ENCODE peak calls at places on chromosomes 13 and 19, in five cellular contexts. I is heart right ventricle, Z is body of pancreas, Y is esophagus squamous epithelium, K is HCT116. D is an unnamed sample. For H3K36me3, the result is how much of the 10 kb centered on the place peaks cover.

GRCh38 chr19:30791116-30791515 is 418.9 kb downstream of the ZNF536 start:
- DNase-seq in K (no peak), I (no peak), Y (no peak), Z (no peak), D (no peak)

GRCh38 chr13:106570354-106570822 is 2.5 kb upstream of the ARGLU1 start:
- DNase-seq in K (peak), I (peak), Z (peak), Y (peak), D (peak)

GRCh38 chr19:507286-508203 is at the start of gene TPGS1:
- DNase-seq in Y (peak), Z (peak), K (peak), I (peak), D (peak)

GRCh38 chr13:65260938-65261880 is 1968.9 kb downstream of the PCDH9 start:
- DNase-seq in K (no peak), Y (no peak), Z (no peak), I (no peak), D (no peak)

GRCh38 chr13:100298691-100299090 is 209.8 kb downstream of the PCCA start:
- DNase-seq in K (no peak), Z (no peak), Y (no peak), I (no peak), D (no peak)

GRCh38 chr19:46976845-46977320 is 42.8 kb upstream of the NPAS1 start:
- DNase-seq in Y (no peak), I (no peak), Z (no peak), K (no peak), D (no peak)

GRCh38 chr19:38061294-38061693 is 154.3 kb downstream of the SIPA1L3 start:
- DNase-seq in Z (no peak), Y (no peak), I (no peak), K (no peak), D (no peak)

GRCh38 chr19:39156230-39156890 is 30.8 kb downstream of the PAK4 start:
- DNase-seq in Y (no peak), Z (peak), K (no peak), I (no peak), D (no peak)

GRCh38 chr19:34549833-34550232 is 68.3 kb downstream of the WTIP start:
- DNase-seq in Y (no peak), I (no peak), Z (no peak), K (no peak), D (no peak)

GRCh38 chr13:99948411-99948810 is 23.2 kb downstream of the ZIC5 start:
- DNase-seq in Y (no peak), K (no peak), I (no peak), Z (no peak), D (no peak)

GRCh38 chr13:106230450-106230849 is 305.0 kb downstream of the EFNB2 start:
- DNase-seq in I (no peak), K (no peak), Z (no peak), Y (no peak), D (no peak)

GRCh38 chr13:99991013-99991805 is 9.6 kb downstream of the ZIC2 start:
- DNase-seq in I (no peak), Y (no peak), K (no peak), Z (no peak), D (no peak)

GRCh38 chr13:104534847-104535246 is 1468.6 kb upstream of the SLC10A2 start:
- DNase-seq in Y (no peak), I (no peak), Z (no peak), K (peak), D (peak)

GRCh38 chr19:11356676-11357550 is 1.7 kb downstream of the PLPPR2 start:
- DNase-seq in Y (no peak), K (no peak), Z (no peak), I (no peak), D (no peak)

GRCh38 chr13:66076417-66076816 is 1153.7 kb downstream of the PCDH9 start:
- DNase-seq in Z (no peak), K (no peak), I (no peak), Y (no peak), D (no peak)

GRCh38 chr19:4063369-4064072 is 3.2 kb downstream of the ZBTB7A start:
- DNase-seq in I (no peak), Z (no peak), Y (no peak), K (no peak), D (no peak)

GRCh38 chr13:91661692-91662490 is 263.5 kb downstream of the GPC5 start:
- DNase-seq in Z (no peak), K (no peak), Y (no peak), I (no peak), D (no peak)

GRCh38 chr13:44815507-44816074 is 173.7 kb downstream of the NUFIP1 start:
- DNase-seq in Y (no peak), K (peak), I (no peak), Z (peak), D (no peak)

GRCh38 chr13:85503797-85504196 is 295.4 kb downstream of the SLITRK6 start:
- DNase-seq in K (no peak), I (no peak), Z (no peak), Y (no peak), D (peak)

GRCh38 chr13:40639226-40639681 is 27.2 kb downstream of the FOXO1 start:
- DNase-seq in Z (no peak), I (no peak), K (no peak), Y (no peak), D (no peak)

GRCh38 chr13:23715762-23716235 is 145.6 kb downstream of the TNFRSF19 start:
- DNase-seq in I (no peak), Z (no peak), K (peak), Y (no peak), D (no peak)

GRCh38 chr19:54463531-54464043 is at the start of gene LENG9:
- DNase-seq in Y (peak), I (peak), K (peak), Z (peak), D (peak)

GRCh38 chr19:6822311-6822670 is 49.8 kb downstream of the VAV1 start:
- DNase-seq in Y (no peak), K (no peak), I (no peak), Z (no peak), D (no peak)

GRCh38 chr13:76663941-76664340 is 222.3 kb downstream of the KCTD12 start:
- DNase-seq in Z (no peak), Y (no peak), I (no peak), K (no peak), D (no peak)

GRCh38 chr19:49997709-49998108 is 27.5 kb downstream of the VRK3 start:
- DNase-seq in K (peak), I (no peak), Z (no peak), Y (no peak), D (no peak)

GRCh38 chr13:46884531-46884930 is 12.3 kb downstream of the HTR2A start:
- DNase-seq in Z (no peak), Y (no peak), I (no peak), K (no peak), D (no peak)

GRCh38 chr13:38309397-38309796 is 40.3 kb upstream of the UFM1 start:
- DNase-seq in Z (no peak), Y (no peak), I (no peak), K (no peak), D (no peak)

GRCh38 chr19:39587496-39587895 is 14.8 kb upstream of the LGALS13 start:
- DNase-seq in Z (no peak), K (no peak), I (no peak), Y (no peak), D (no peak)

GRCh38 chr19:7152568-7152967 is 83.1 kb downstream of the ZNF557 start:
- DNase-seq in Y (no peak), I (no peak), Z (no peak), K (no peak), D (no peak)

GRCh38 chr19:2409352-2409912 is 18.0 kb downstream of the TIMM13 start:
- DNase-seq in Y (no peak), Z (no peak), K (no peak), I (no peak), D (no peak)

GRCh38 chr19:2412449-2412848 is 14.9 kb downstream of the TIMM13 start:
- DNase-seq in Z (no peak), I (no peak), K (no peak), Y (no peak), D (no peak)

GRCh38 chr19:2411709-2412108 is 15.7 kb downstream of the TIMM13 start:
- DNase-seq in Z (no peak), I (no peak), Y (no peak), K (no peak), D (no peak)

GRCh38 chr19:2408247-2408646 is 19.1 kb downstream of the TIMM13 start:
- DNase-seq in Y (no peak), K (no peak), Z (no peak), I (no peak), D (no peak)

DNA sequence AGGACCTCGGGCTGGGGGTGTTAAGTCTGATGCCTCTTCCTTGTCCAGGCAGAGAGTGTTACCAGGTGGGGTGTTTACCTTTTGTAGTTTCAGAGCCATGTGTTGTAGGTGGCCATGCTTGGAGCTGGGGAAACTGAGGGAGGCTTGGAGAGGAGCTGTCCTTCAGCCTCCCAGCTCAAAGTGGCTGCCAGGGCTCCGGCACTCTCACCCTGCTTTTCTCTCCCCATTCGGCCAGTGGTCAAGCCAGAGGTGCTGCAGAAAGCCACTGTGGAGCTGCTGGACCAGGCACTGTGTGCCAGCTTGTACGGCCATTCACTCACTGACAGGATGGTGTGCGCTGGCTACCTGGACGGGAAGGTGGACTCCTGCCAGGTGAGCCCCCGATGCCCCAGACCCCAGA is 17.4 kb downstream of the TIMM13 start:
- DNase-seq in K (no peak), Z (no peak), I (no peak), Y (no peak), D (no peak)
- H3K4me3 ChIP-seq in K (no peak), Z (no peak), I (no peak), Y (no peak), D (no peak)

DNA sequence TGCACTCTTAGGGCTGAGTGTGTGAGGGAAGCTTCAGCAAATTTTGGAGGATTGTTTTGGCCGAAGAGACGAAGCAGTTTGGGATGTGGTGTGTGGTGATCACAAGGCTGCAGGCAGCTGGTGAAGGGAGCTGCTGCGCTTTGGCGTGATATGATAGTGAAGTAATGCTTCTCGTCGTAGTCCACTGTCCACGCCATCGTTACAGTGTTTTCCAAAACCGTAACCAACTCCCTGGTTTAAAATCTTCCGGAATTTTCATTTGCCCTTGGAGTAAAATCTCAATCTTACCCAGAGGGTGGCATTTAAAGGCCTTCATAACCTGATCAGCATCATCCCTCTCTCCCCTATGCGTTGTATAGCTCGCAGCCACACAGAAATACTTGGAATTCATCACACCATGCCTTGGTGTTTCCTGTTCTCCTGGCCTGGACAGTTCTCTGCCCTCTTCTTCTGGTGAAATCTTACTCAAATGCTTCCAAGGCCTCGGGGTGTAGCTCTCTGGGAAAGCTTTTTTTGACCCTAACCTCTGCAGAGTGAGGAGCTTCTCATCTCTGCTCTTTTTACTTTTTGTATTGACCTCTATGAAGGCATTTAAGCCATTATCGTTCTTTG is 776 bp downstream of the MPHOSPH8 start:
- DNase-seq in K (no peak), Z (no peak), Y (no peak), I (no peak), D (no peak)
- H3K36me3 ChIP-seq in K (under half), Z (under half), Y (under half), I (under half), D (under half)

DNA sequence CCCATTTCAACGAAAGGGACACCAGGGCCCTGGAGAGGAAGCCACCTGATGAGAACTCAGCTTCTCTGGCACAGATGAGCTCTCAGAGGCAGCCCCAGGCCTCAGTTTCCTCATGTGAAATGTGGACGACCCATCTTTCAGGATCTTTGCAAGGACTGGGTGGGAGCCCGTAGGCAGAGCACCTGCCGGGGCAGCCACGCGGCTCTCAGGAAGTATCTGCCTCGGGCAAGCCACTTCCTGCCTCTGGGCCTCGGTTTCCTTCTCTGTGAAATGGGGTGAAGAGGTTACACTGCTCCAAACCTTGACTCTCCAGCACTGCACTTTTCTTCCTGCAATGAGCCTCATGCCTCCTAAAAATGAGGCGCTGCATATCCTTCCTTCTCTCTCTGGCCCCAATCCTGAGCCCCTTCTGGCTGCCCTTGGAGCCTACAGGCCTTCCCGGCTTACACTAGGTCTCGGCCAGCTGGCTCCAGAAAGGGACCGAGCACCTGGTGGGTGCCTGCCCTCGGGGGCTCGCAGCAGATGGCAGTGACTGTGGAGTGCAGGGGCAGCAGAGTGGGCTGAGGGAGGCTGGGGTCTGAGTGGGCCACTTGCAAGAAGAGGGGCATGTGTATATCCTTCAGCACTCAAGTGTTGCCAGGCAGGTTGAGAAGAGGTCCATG is 3.5 kb downstream of the SSBP4 start:
- DNase-seq in I (no peak), Y (no peak), Z (no peak), K (no peak), D (peak)
- H3K4me3 ChIP-seq in I (no peak), Y (no peak), Z (no peak), K (no peak), D (no peak)

GRCh38 chr13:109880371-109881346 is 94.3 kb upstream of the IRS2 start:
- DNase-seq in Z (no peak), K (no peak), Y (no peak), I (no peak), D (no peak)

GRCh38 chr13:109883181-109884180 is 97.1 kb upstream of the IRS2 start:
- DNase-seq in Z (no peak), K (no peak), I (no peak), Y (no peak), D (no peak)

GRCh38 chr13:109881347-109881725 is 95.0 kb upstream of the IRS2 start:
- DNase-seq in K (no peak), Z (no peak), Y (no peak), I (no peak), D (no peak)

GRCh38 chr13:109884462-109884861 is 98.1 kb upstream of the IRS2 start:
- DNase-seq in Z (no peak), K (no peak), Y (no peak), I (no peak), D (no peak)

GRCh38 chr13:109881961-109882558 is 95.7 kb upstream of the IRS2 start:
- DNase-seq in Z (no peak), Y (no peak), I (no peak), K (no peak), D (no peak)
- H3K36me3 ChIP-seq in Z (under half), Y (under half), I (under half), K (under half), D (under half)

GRCh38 chr19:28960586-28960985 is 252.4 kb downstream of the UQCRFS1 start:
- DNase-seq in I (no peak), Z (no peak), Y (no peak), K (no peak), D (no peak)
- H3K4me3 ChIP-seq in I (no peak), Z (no peak), Y (no peak), K (no peak), D (no peak)

DNA sequence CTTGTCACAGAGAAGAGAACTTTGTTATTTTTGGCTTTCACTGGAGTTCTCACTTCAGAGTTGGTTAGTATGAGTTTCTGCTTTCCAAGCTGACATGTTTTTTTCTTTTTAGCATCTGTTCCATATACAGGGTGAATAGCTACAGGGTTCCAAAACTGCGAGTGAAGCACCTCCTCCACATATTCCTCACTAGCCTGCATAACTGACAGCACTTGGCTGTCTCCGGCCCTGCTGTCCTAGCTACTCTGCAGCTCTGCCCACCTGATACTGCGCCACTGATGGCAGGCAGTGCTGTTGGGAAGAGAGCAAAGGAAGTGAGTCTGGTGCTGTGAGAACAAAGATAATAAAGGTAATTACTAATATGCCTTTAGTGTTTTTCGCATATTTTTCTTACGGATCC is 6.8 kb downstream of the ATP8A2 start:
- DNase-seq in K (no peak), I (no peak), Z (no peak), Y (no peak), D (no peak)
- H3K36me3 ChIP-seq in K (under half), I (under half), Z (under half), Y (under half), D (under half)

GRCh38 chr13:48429036-48429435 is 16.1 kb upstream of the LPAR6 start:
- DNase-seq in I (no peak), K (no peak), Y (no peak), Z (no peak), D (no peak)

GRCh38 chr13:48431431-48431830 is 18.5 kb upstream of the LPAR6 start:
- DNase-seq in K (no peak), I (no peak), Z (no peak), Y (no peak), D (no peak)

GRCh38 chr13:48429886-48430285 is 17.0 kb upstream of the LPAR6 start:
- DNase-seq in K (no peak), Z (no peak), I (no peak), Y (no peak), D (no peak)

GRCh38 chr13:48434203-48434602 is 21.3 kb upstream of the LPAR6 start:
- DNase-seq in K (no peak), Z (no peak), I (no peak), Y (no peak), D (no peak)

GRCh38 chr13:48431987-48432615 is 19.2 kb upstream of the LPAR6 start:
- DNase-seq in Y (no peak), Z (no peak), I (no peak), K (no peak), D (no peak)
- H3K4me3 ChIP-seq in Y (no peak), Z (no peak), I (no peak), K (no peak), D (no peak)